ENCODE peak calls at places on chromosomes 4 and X, in five cellular contexts. One of them, this sample, is unnamed.

GRCh38 chr4:156971623-156972369 is at the start of gene PDGFC:
- DNase-seq in GM06990: peak
- DNase-seq in EL: peak
- DNase-seq in activated naive CD4-positive, alpha-beta T cell treated with Interleukin-2 at 50 U/mL for 16 hours: no peak
- DNase-seq in NCI-H748 treated with DMSO at 0.1 percent for 48 hours: no peak
- DNase-seq in this sample: peak

GRCh38 chrX:108527724-108528123 is 88.1 kb downstream of the COL4A5 start:
- DNase-seq in activated naive CD4-positive, alpha-beta T cell treated with Interleukin-2 at 50 U/mL for 16 hours: no peak
- DNase-seq in GM06990: no peak
- DNase-seq in NCI-H748 treated with DMSO at 0.1 percent for 48 hours: no peak
- DNase-seq in EL: no peak
- DNase-seq in this sample: no peak

GRCh38 chr4:186701273-186701672 is 22.4 kb downstream of the FAT1 start:
- DNase-seq in EL: no peak
- DNase-seq in GM06990: no peak
- DNase-seq in NCI-H748 treated with DMSO at 0.1 percent for 48 hours: no peak
- DNase-seq in activated naive CD4-positive, alpha-beta T cell treated with Interleukin-2 at 50 U/mL for 16 hours: no peak
- DNase-seq in this sample: no peak

GRCh38 chr4:140609548-140610425 is 41.0 kb upstream of the UCP1 start:
- DNase-seq in NCI-H748 treated with DMSO at 0.1 percent for 48 hours: peak
- DNase-seq in activated naive CD4-positive, alpha-beta T cell treated with Interleukin-2 at 50 U/mL for 16 hours: no peak
- DNase-seq in GM06990: no peak
- DNase-seq in EL: peak
- DNase-seq in this sample: peak

GRCh38 chr4:78799551-78800495 is 23.7 kb downstream of the BMP2K start:
- DNase-seq in NCI-H748 treated with DMSO at 0.1 percent for 48 hours: no peak
- DNase-seq in activated naive CD4-positive, alpha-beta T cell treated with Interleukin-2 at 50 U/mL for 16 hours: no peak
- DNase-seq in GM06990: no peak
- DNase-seq in EL: no peak
- DNase-seq in this sample: peak

GRCh38 chr4:132526652-132527051 is 622.4 kb upstream of the PCDH10 start:
- DNase-seq in NCI-H748 treated with DMSO at 0.1 percent for 48 hours: no peak
- DNase-seq in EL: no peak
- DNase-seq in GM06990: no peak
- DNase-seq in activated naive CD4-positive, alpha-beta T cell treated with Interleukin-2 at 50 U/mL for 16 hours: no peak
- DNase-seq in this sample: no peak

GRCh38 chrX:38172596-38172995 is 48.1 kb downstream of the SRPX start:
- DNase-seq in NCI-H748 treated with DMSO at 0.1 percent for 48 hours: no peak
- DNase-seq in GM06990: no peak
- DNase-seq in activated naive CD4-positive, alpha-beta T cell treated with Interleukin-2 at 50 U/mL for 16 hours: no peak
- DNase-seq in EL: peak
- DNase-seq in this sample: no peak

GRCh38 chrX:134365923-134366322 is 94.0 kb upstream of the HPRT1 start:
- DNase-seq in GM06990: no peak
- DNase-seq in EL: peak
- DNase-seq in activated naive CD4-positive, alpha-beta T cell treated with Interleukin-2 at 50 U/mL for 16 hours: no peak
- DNase-seq in NCI-H748 treated with DMSO at 0.1 percent for 48 hours: no peak
- DNase-seq in this sample: no peak

GRCh38 chr4:15470149-15470520 is 453 bp downstream of the CC2D2A start:
- DNase-seq in EL: no peak
- DNase-seq in NCI-H748 treated with DMSO at 0.1 percent for 48 hours: no peak
- DNase-seq in activated naive CD4-positive, alpha-beta T cell treated with Interleukin-2 at 50 U/mL for 16 hours: no peak
- DNase-seq in GM06990: no peak
- DNase-seq in this sample: no peak

GRCh38 chr4:89009107-89009506 is 47.9 kb downstream of the FAM13A start:
- DNase-seq in EL: no peak
- DNase-seq in GM06990: no peak
- DNase-seq in activated naive CD4-positive, alpha-beta T cell treated with Interleukin-2 at 50 U/mL for 16 hours: no peak
- DNase-seq in NCI-H748 treated with DMSO at 0.1 percent for 48 hours: no peak
- DNase-seq in this sample: no peak

GRCh38 chrX:8306296-8306975 is 135.4 kb upstream of the VCX2 start:
- DNase-seq in activated naive CD4-positive, alpha-beta T cell treated with Interleukin-2 at 50 U/mL for 16 hours: no peak
- DNase-seq in GM06990: no peak
- DNase-seq in EL: no peak
- DNase-seq in NCI-H748 treated with DMSO at 0.1 percent for 48 hours: no peak
- DNase-seq in this sample: no peak

GRCh38 chrX:103446665-103447302 is 70.4 kb downstream of the BEX3 start:
- DNase-seq in GM06990: no peak
- DNase-seq in EL: peak
- DNase-seq in NCI-H748 treated with DMSO at 0.1 percent for 48 hours: no peak
- DNase-seq in activated naive CD4-positive, alpha-beta T cell treated with Interleukin-2 at 50 U/mL for 16 hours: no peak
- DNase-seq in this sample: no peak

GRCh38 chr4:600850-601515 is 24.4 kb upstream of the PDE6B start:
- DNase-seq in GM06990: no peak
- DNase-seq in EL: no peak
- DNase-seq in activated naive CD4-positive, alpha-beta T cell treated with Interleukin-2 at 50 U/mL for 16 hours: peak
- DNase-seq in NCI-H748 treated with DMSO at 0.1 percent for 48 hours: no peak
- DNase-seq in this sample: no peak

GRCh38 chrX:1486749-1487361 is 34.1 kb upstream of the ASMTL start:
- DNase-seq in EL: no peak
- DNase-seq in activated naive CD4-positive, alpha-beta T cell treated with Interleukin-2 at 50 U/mL for 16 hours: no peak
- DNase-seq in GM06990: no peak
- DNase-seq in NCI-H748 treated with DMSO at 0.1 percent for 48 hours: no peak
- DNase-seq in this sample: no peak

GRCh38 chrX:109774706-109775105 is 41.6 kb upstream of the ACSL4 start:
- DNase-seq in NCI-H748 treated with DMSO at 0.1 percent for 48 hours: no peak
- DNase-seq in activated naive CD4-positive, alpha-beta T cell treated with Interleukin-2 at 50 U/mL for 16 hours: no peak
- DNase-seq in EL: peak
- DNase-seq in GM06990: peak
- DNase-seq in this sample: no peak

GRCh38 chr4:81756973-81757372 is 285.3 kb upstream of the RASGEF1B start:
- DNase-seq in NCI-H748 treated with DMSO at 0.1 percent for 48 hours: no peak
- DNase-seq in GM06990: no peak
- DNase-seq in EL: no peak
- DNase-seq in activated naive CD4-positive, alpha-beta T cell treated with Interleukin-2 at 50 U/mL for 16 hours: no peak
- DNase-seq in this sample: no peak

GRCh38 chr4:86657382-86657781 is 63.3 kb downstream of the PTPN13 start:
- DNase-seq in EL: no peak
- DNase-seq in activated naive CD4-positive, alpha-beta T cell treated with Interleukin-2 at 50 U/mL for 16 hours: no peak
- DNase-seq in NCI-H748 treated with DMSO at 0.1 percent for 48 hours: no peak
- DNase-seq in GM06990: no peak
- DNase-seq in this sample: no peak

GRCh38 chr4:80685219-80685618 is 345.3 kb upstream of the BMP3 start:
- DNase-seq in GM06990: peak
- DNase-seq in EL: no peak
- DNase-seq in activated naive CD4-positive, alpha-beta T cell treated with Interleukin-2 at 50 U/mL for 16 hours: no peak
- DNase-seq in NCI-H748 treated with DMSO at 0.1 percent for 48 hours: no peak
- DNase-seq in this sample: no peak

GRCh38 chr4:54067163-54067562 is 2.8 kb upstream of the CHIC2 start:
- DNase-seq in NCI-H748 treated with DMSO at 0.1 percent for 48 hours: no peak
- DNase-seq in activated naive CD4-positive, alpha-beta T cell treated with Interleukin-2 at 50 U/mL for 16 hours: no peak
- DNase-seq in EL: peak
- DNase-seq in GM06990: no peak
- DNase-seq in this sample: no peak

GRCh38 chr4:95165926-95166524 is 382.7 kb downstream of the UNC5C start:
- DNase-seq in EL: peak
- DNase-seq in GM06990: peak
- DNase-seq in activated naive CD4-positive, alpha-beta T cell treated with Interleukin-2 at 50 U/mL for 16 hours: no peak
- DNase-seq in NCI-H748 treated with DMSO at 0.1 percent for 48 hours: peak
- DNase-seq in this sample: no peak

GRCh38 chr4:2721586-2721985 is 34.5 kb downstream of the TNIP2 start:
- DNase-seq in EL: no peak
- DNase-seq in NCI-H748 treated with DMSO at 0.1 percent for 48 hours: no peak
- DNase-seq in activated naive CD4-positive, alpha-beta T cell treated with Interleukin-2 at 50 U/mL for 16 hours: no peak
- DNase-seq in GM06990: no peak
- DNase-seq in this sample: no peak

GRCh38 chr4:8709050-8709728 is 116.6 kb downstream of the CPZ start:
- DNase-seq in activated naive CD4-positive, alpha-beta T cell treated with Interleukin-2 at 50 U/mL for 16 hours: no peak
- DNase-seq in GM06990: no peak
- DNase-seq in NCI-H748 treated with DMSO at 0.1 percent for 48 hours: no peak
- DNase-seq in EL: no peak
- DNase-seq in this sample: no peak

This sample was measured in NCI-H146.